ENCODE peak calls at places on chromosomes 16 and 17, in four cellular contexts. O is A549; T is activated effector memory CD4-positive, alpha-beta T cell treated with Interleukin-2 at 50 U/mL for 16 hours; R is stimulated activated CD4-positive, alpha-beta T cell treated with anti-CD3 and anti-CD28 coated beads, Interleukin-2, amount 100 ng/mL, for 48 hours. Y is an unnamed sample.

GRCh38 chr17:74119049-74119580 is 84.4 kb upstream of the RPL38 start:
- DNase-seq in O (no peak), T (no peak), R (no peak), Y (no peak)

GRCh38 chr17:75031972-75032895 is 14.5 kb downstream of the ATP5PD start:
- DNase-seq in O (peak), T (peak), R (peak), Y (peak)

GRCh38 chr16:67104061-67104460 is 5.7 kb upstream of the PHAF1 start:
- DNase-seq in O (peak), T (no peak), R (no peak), Y (peak)

GRCh38 chr16:12573300-12573699 is 230.4 kb downstream of the CPPED1 start:
- DNase-seq in O (no peak), T (no peak), R (no peak), Y (no peak)

GRCh38 chr17:45009676-45010467 is 41.6 kb downstream of the DCAKD start:
- DNase-seq in O (no peak), T (no peak), R (no peak), Y (no peak)

GRCh38 chr17:57708401-57708800 is 36.7 kb downstream of the CCDC182 start:
- DNase-seq in O (no peak), T (no peak), R (no peak), Y (no peak)

GRCh38 chr17:15436399-15437369 is 30.7 kb downstream of the CDRT4 start:
- DNase-seq in O (peak), T (no peak), R (no peak), Y (no peak)

GRCh38 chr17:81391268-81391963 is 3.8 kb upstream of the BAHCC1 start:
- DNase-seq in O (no peak), T (no peak), R (no peak), Y (no peak)

GRCh38 chr17:44536090-44536960 is 21.0 kb upstream of the FZD2 start:
- DNase-seq in O (no peak), T (no peak), R (no peak), Y (no peak)

GRCh38 chr16:69443809-69444611 is 19.6 kb downstream of the CYB5B start:
- DNase-seq in O (peak), T (peak), R (no peak), Y (no peak)

GRCh38 chr17:36629252-36629847 is 28.0 kb downstream of the MRM1 start:
- DNase-seq in O (peak), T (peak), R (peak), Y (peak)

GRCh38 chr17:60506312-60506711 is 19.7 kb downstream of the APPBP2 start:
- DNase-seq in O (peak), T (no peak), R (no peak), Y (no peak)

GRCh38 chr17:69672924-69673323 is 258.4 kb downstream of the MAP2K6 start:
- DNase-seq in O (peak), T (no peak), R (no peak), Y (no peak)

GRCh38 chr16:56525154-56525720 is 5.4 kb upstream of the BBS2 start:
- DNase-seq in O (no peak), T (no peak), R (no peak), Y (no peak)

GRCh38 chr17:48488548-48489106 is 42.2 kb downstream of the HOXB1 start:
- DNase-seq in O (no peak), T (no peak), R (no peak), Y (no peak)

GRCh38 chr17:78343099-78343432 is 16.8 kb downstream of the SOCS3 start:
- DNase-seq in O (no peak), T (no peak), R (no peak), Y (no peak)

GRCh38 chr16:86836503-86837125 is 258.3 kb downstream of the FOXL1 start:
- DNase-seq in O (no peak), T (no peak), R (no peak), Y (no peak)

GRCh38 chr17:1179635-1180433 is at the start of gene ABR:
- DNase-seq in O (no peak), T (peak), R (no peak), Y (peak)

GRCh38 chr17:17108681-17109049 is 66.4 kb downstream of the MPRIP start:
- DNase-seq in O (peak), T (no peak), R (no peak), Y (no peak)

GRCh38 chr17:57603978-57604377 is 141.1 kb downstream of the CCDC182 start:
- DNase-seq in O (no peak), T (peak), R (peak), Y (no peak)

Y was measured in HAP-1.